ENCODE peak calls at places on chromosomes 5 and 9, in eight cellular contexts. A is pancreas; U is dorsolateral prefrontal cortex; J is skeletal muscle cell; W is central memory CD4-positive, alpha-beta T cell; T is iPS-NIHi11; I is T-helper 9 cell; Z is memory B cell. E is an unnamed sample.

GRCh38 chr5:74126294-74126693 is 500.3 kb downstream of the ARHGEF28 start:
- DNase-seq in Z (no peak), U (no peak), W (no peak), A (no peak), I (no peak), J (no peak), T (no peak), E (no peak)

GRCh38 chr9:127112683-127113539 is 9.5 kb downstream of the ANGPTL2 start:
- DNase-seq in U (no peak), W (no peak), A (no peak), T (no peak), J (no peak), I (no peak), Z (no peak), E (no peak)

GRCh38 chr5:77631166-77631582 is 7.3 kb downstream of the OTP start:
- DNase-seq in U (no peak), I (no peak), J (no peak), A (no peak), T (no peak), Z (no peak), W (no peak), E (no peak)

GRCh38 chr9:107213080-107213479 is 70.0 kb upstream of the RAD23B start:
- DNase-seq in T (no peak), W (no peak), Z (no peak), A (no peak), U (no peak), I (no peak), J (no peak), E (no peak)

GRCh38 chr9:119234636-119235035 is 134.6 kb downstream of the BRINP1 start:
- DNase-seq in W (no peak), T (no peak), A (no peak), J (no peak), Z (no peak), I (no peak), U (no peak), E (no peak)

GRCh38 chr9:107275530-107275929 is 7.5 kb upstream of the RAD23B start:
- DNase-seq in T (no peak), Z (no peak), J (no peak), W (no peak), U (no peak), A (no peak), I (no peak), E (no peak)

GRCh38 chr5:133967715-133968056 is 739 bp downstream of the C5orf15 start:
- DNase-seq in W (peak), T (no peak), U (no peak), J (no peak), I (no peak), A (no peak), Z (no peak), E (no peak)

GRCh38 chr9:73780916-73781315 is 629.3 kb downstream of the ANXA1 start:
- DNase-seq in W (no peak), I (no peak), U (no peak), A (no peak), J (peak), Z (no peak), T (no peak), E (peak)

GRCh38 chr9:13596383-13596970 is 317.0 kb upstream of the MPDZ start:
- DNase-seq in Z (no peak), U (no peak), A (no peak), I (no peak), T (no peak), W (no peak), J (no peak), E (no peak)

GRCh38 chr5:143399616-143400540 is 3.6 kb downstream of the NR3C1 start:
- DNase-seq in W (no peak), U (no peak), A (no peak), I (no peak), Z (no peak), J (no peak), T (no peak), E (no peak)

GRCh38 chr5:140251527-140251973 is 51.4 kb downstream of the PFDN1 start:
- DNase-seq in Z (peak), U (no peak), I (peak), J (peak), W (peak), A (no peak), T (no peak), E (peak)

GRCh38 chr5:9654886-9655285 is 24.7 kb upstream of the TAS2R1 start:
- DNase-seq in A (no peak), Z (no peak), U (no peak), W (no peak), T (no peak), J (peak), I (no peak), E (no peak)

GRCh38 chr9:1200847-1201251 is 150.7 kb downstream of the DMRT2 start:
- DNase-seq in I (no peak), A (peak), U (no peak), Z (no peak), J (peak), T (no peak), W (no peak), E (no peak)

GRCh38 chr9:108543251-108543768 is 312.5 kb downstream of the ACTL7B start:
- DNase-seq in U (no peak), T (peak), A (no peak), I (no peak), J (no peak), Z (no peak), W (no peak), E (no peak)

GRCh38 chr9:31615964-31616363 is 768.5 kb upstream of the ACO1 start:
- DNase-seq in A (no peak), Z (no peak), W (no peak), J (no peak), U (no peak), T (peak), I (no peak), E (no peak)

GRCh38 chr5:93572101-93572772 is 8.8 kb downstream of the NR2F1-AS1 start:
- DNase-seq in Z (no peak), A (no peak), U (no peak), T (peak), W (no peak), J (no peak), I (no peak), E (no peak)

GRCh38 chr5:171155621-171156020 is 153.4 kb upstream of the TLX3 start:
- DNase-seq in T (no peak), U (no peak), W (no peak), J (no peak), I (no peak), Z (no peak), A (no peak), E (no peak)

GRCh38 chr9:81069038-81069795 is 620.1 kb downstream of the TLE1 start:
- DNase-seq in A (no peak), J (no peak), Z (no peak), W (no peak), T (no peak), I (no peak), U (no peak), E (no peak)

GRCh38 chr5:100517301-100517974 is 17.7 kb upstream of the FAM174A start:
- DNase-seq in J (no peak), Z (no peak), I (no peak), A (no peak), U (no peak), W (no peak), T (peak), E (no peak)

GRCh38 chr9:108951578-108951977 is 17.4 kb downstream of the ABITRAM start:
- DNase-seq in U (no peak), I (no peak), J (no peak), W (no peak), A (no peak), Z (no peak), T (no peak), E (no peak)

GRCh38 chr9:84819446-84819845 is 149.9 kb downstream of the NTRK2 start:
- DNase-seq in A (no peak), T (peak), W (no peak), J (no peak), U (no peak), Z (no peak), I (no peak), E (no peak)

GRCh38 chr9:97705354-97705950 is 8.3 kb upstream of the XPA start:
- DNase-seq in I (no peak), U (no peak), Z (no peak), J (no peak), T (no peak), A (no peak), W (peak), E (peak)

GRCh38 chr9:131618071-131618479 is 72.8 kb downstream of the PRRT1B start:
- DNase-seq in U (no peak), I (no peak), A (peak), Z (no peak), J (no peak), T (no peak), W (no peak), E (no peak)

GRCh38 chr9:88821033-88821748 is 170.1 kb upstream of the S1PR3 start:
- DNase-seq in I (no peak), Z (no peak), W (no peak), T (no peak), U (no peak), A (no peak), J (no peak), E (no peak)

GRCh38 chr5:168076561-168076991 is 214.9 kb upstream of the WWC1 start:
- DNase-seq in A (no peak), J (peak), U (no peak), I (no peak), W (no peak), T (peak), Z (no peak), E (no peak)

GRCh38 chr9:20649381-20649780 is 27.1 kb upstream of the MLLT3 start:
- DNase-seq in W (no peak), Z (no peak), I (no peak), J (no peak), T (no peak), A (no peak), U (no peak), E (no peak)

GRCh38 chr9:37172511-37172910 is 52.1 kb downstream of the ZCCHC7 start:
- DNase-seq in A (no peak), Z (no peak), W (no peak), I (no peak), T (no peak), J (no peak), U (no peak), E (no peak)

GRCh38 chr9:97403746-97404316 is 8.1 kb upstream of the TDRD7 start:
- DNase-seq in W (no peak), Z (no peak), U (no peak), A (no peak), J (no peak), I (no peak), T (no peak), E (no peak)

GRCh38 chr9:19698960-19699359 is 89.9 kb downstream of the SLC24A2 start:
- DNase-seq in T (peak), U (no peak), Z (no peak), A (no peak), W (no peak), I (no peak), J (no peak), E (no peak)

GRCh38 chr5:15575566-15576195 is 75.7 kb downstream of the FBXL7 start:
- DNase-seq in T (no peak), A (no peak), W (no peak), U (no peak), I (no peak), J (peak), Z (no peak), E (no peak)

GRCh38 chr9:8845376-8845775 is 1045.8 kb upstream of the DMAC1 start:
- DNase-seq in Z (no peak), J (no peak), U (peak), A (no peak), I (no peak), W (no peak), T (no peak), E (no peak)

GRCh38 chr9:95641591-95641990 is 124.8 kb upstream of the PTCH1 start:
- DNase-seq in I (no peak), U (no peak), Z (no peak), W (no peak), J (no peak), A (no peak), T (no peak), E (no peak)

E was measured in astrocyte of the cerebellum.